ENCODE peak calls at places on chromosomes 7 and 10, in nine cellular contexts. X, B, W, O, A, Y, V, K and T are unnamed samples.

GRCh38 chr7:69643708-69644445 is 45.6 kb downstream of the AUTS2 start:
- DNase-seq in X (no peak), B (no peak), W (no peak), O (no peak), A (peak), Y (no peak), V (peak), K (no peak), T (peak)

GRCh38 chr10:67280405-67280804 is 354.6 kb downstream of the LRRTM3 start:
- DNase-seq in X (no peak), B (peak), W (no peak), O (no peak), A (no peak), Y (no peak), V (no peak), K (no peak), T (no peak)

GRCh38 chr10:129972966-129973673 is 9.0 kb upstream of the EBF3 start:
- DNase-seq in X (no peak), B (no peak), W (no peak), O (no peak), A (no peak), Y (no peak), V (no peak), K (no peak), T (no peak)

GRCh38 chr10:32961892-32962369 is 3.9 kb upstream of the ITGB1 start:
- DNase-seq in X (no peak), B (no peak), W (peak), O (no peak), A (peak), Y (peak), V (peak), K (no peak), T (peak)

GRCh38 chr7:5429857-5430611 is 6.4 kb upstream of the TNRC18 start:
- DNase-seq in X (peak), B (no peak), W (peak), O (no peak), A (peak), Y (peak), V (peak), K (no peak), T (peak)

GRCh38 chr10:32388258-32389027 is 41.5 kb upstream of the EPC1 start:
- DNase-seq in X (peak), B (no peak), W (no peak), O (no peak), A (no peak), Y (no peak), V (no peak), K (no peak), T (no peak)

GRCh38 chr7:21753071-21753470 is 192.6 kb downstream of the CDCA7L start:
- DNase-seq in X (no peak), B (no peak), W (no peak), O (no peak), A (no peak), Y (no peak), V (no peak), K (no peak), T (no peak)

GRCh38 chr7:99407849-99408346 is 499 bp downstream of the PDAP1 start:
- DNase-seq in X (peak), B (no peak), W (peak), O (no peak), A (peak), Y (peak), V (no peak), K (peak), T (peak)

GRCh38 chr10:21497177-21497807 is 28.2 kb downstream of the SKIDA1 start:
- DNase-seq in X (peak), B (peak), W (peak), O (peak), A (peak), Y (peak), V (peak), K (peak), T (peak)

GRCh38 chr7:106216517-106217088 is 68.2 kb downstream of the NAMPT start:
- DNase-seq in X (no peak), B (no peak), W (peak), O (no peak), A (peak), Y (peak), V (peak), K (no peak), T (peak)